ENCODE peak calls at places on chromosomes 13 and 19, in six cellular contexts. One of them, this sample, is unnamed.

GRCh38 chr13:111924676-111925075 is 142.3 kb upstream of the SOX1 start:
- DNase-seq in AG10803: no peak
- DNase-seq in caudate nucleus: no peak
- DNase-seq in stimulated activated effector memory CD8-positive, alpha-beta T cell treated with anti-CD3 and anti-CD28 coated beads, Interleukin-12 subunit alpha, Interleukin-12 subunit beta, amount 100 ng/mL, for 72 hours: no peak
- DNase-seq in neuronal stem cell: no peak
- DNase-seq in HAP-1: no peak
- DNase-seq in this sample: no peak

GRCh38 chr13:113397606-113398425 is 33.9 kb upstream of the GRTP1 start:
- DNase-seq in AG10803: no peak
- DNase-seq in caudate nucleus: no peak
- DNase-seq in stimulated activated effector memory CD8-positive, alpha-beta T cell treated with anti-CD3 and anti-CD28 coated beads, Interleukin-12 subunit alpha, Interleukin-12 subunit beta, amount 100 ng/mL, for 72 hours: no peak
- DNase-seq in neuronal stem cell: no peak
- DNase-seq in HAP-1: no peak
- DNase-seq in this sample: no peak

GRCh38 chr19:8224394-8225145 is 15.4 kb downstream of the CERS4 start:
- DNase-seq in AG10803: no peak
- DNase-seq in caudate nucleus: no peak
- DNase-seq in stimulated activated effector memory CD8-positive, alpha-beta T cell treated with anti-CD3 and anti-CD28 coated beads, Interleukin-12 subunit alpha, Interleukin-12 subunit beta, amount 100 ng/mL, for 72 hours: no peak
- DNase-seq in neuronal stem cell: no peak
- DNase-seq in HAP-1: no peak
- DNase-seq in this sample: no peak

GRCh38 chr13:26587251-26587650 is 29.8 kb downstream of the WASF3 start:
- DNase-seq in AG10803: no peak
- DNase-seq in caudate nucleus: no peak
- DNase-seq in stimulated activated effector memory CD8-positive, alpha-beta T cell treated with anti-CD3 and anti-CD28 coated beads, Interleukin-12 subunit alpha, Interleukin-12 subunit beta, amount 100 ng/mL, for 72 hours: no peak
- DNase-seq in neuronal stem cell: no peak
- DNase-seq in HAP-1: no peak
- DNase-seq in this sample: no peak

GRCh38 chr19:45027371-45027770 is 11.5 kb upstream of the CLASRP start:
- DNase-seq in AG10803: no peak
- DNase-seq in caudate nucleus: no peak
- DNase-seq in stimulated activated effector memory CD8-positive, alpha-beta T cell treated with anti-CD3 and anti-CD28 coated beads, Interleukin-12 subunit alpha, Interleukin-12 subunit beta, amount 100 ng/mL, for 72 hours: no peak
- DNase-seq in neuronal stem cell: no peak
- DNase-seq in HAP-1: no peak
- DNase-seq in this sample: no peak

GRCh38 chr13:37648604-37649003 is 50.0 kb upstream of the POSTN start:
- DNase-seq in AG10803: peak
- DNase-seq in caudate nucleus: no peak
- DNase-seq in stimulated activated effector memory CD8-positive, alpha-beta T cell treated with anti-CD3 and anti-CD28 coated beads, Interleukin-12 subunit alpha, Interleukin-12 subunit beta, amount 100 ng/mL, for 72 hours: no peak
- DNase-seq in neuronal stem cell: no peak
- DNase-seq in HAP-1: no peak
- DNase-seq in this sample: no peak

GRCh38 chr13:90047600-90047999 is 1299.9 kb upstream of the MIR17HG start:
- DNase-seq in AG10803: no peak
- DNase-seq in caudate nucleus: no peak
- DNase-seq in stimulated activated effector memory CD8-positive, alpha-beta T cell treated with anti-CD3 and anti-CD28 coated beads, Interleukin-12 subunit alpha, Interleukin-12 subunit beta, amount 100 ng/mL, for 72 hours: no peak
- DNase-seq in neuronal stem cell: no peak
- DNase-seq in HAP-1: no peak
- DNase-seq in this sample: no peak

GRCh38 chr19:51365211-51366049 is 758 bp downstream of the ETFB start:
- DNase-seq in AG10803: peak
- DNase-seq in caudate nucleus: no peak
- DNase-seq in stimulated activated effector memory CD8-positive, alpha-beta T cell treated with anti-CD3 and anti-CD28 coated beads, Interleukin-12 subunit alpha, Interleukin-12 subunit beta, amount 100 ng/mL, for 72 hours: no peak
- DNase-seq in neuronal stem cell: no peak
- DNase-seq in HAP-1: no peak
- DNase-seq in this sample: no peak

GRCh38 chr13:48165063-48165462 is 67.9 kb upstream of the ITM2B start:
- DNase-seq in AG10803: no peak
- DNase-seq in caudate nucleus: no peak
- DNase-seq in stimulated activated effector memory CD8-positive, alpha-beta T cell treated with anti-CD3 and anti-CD28 coated beads, Interleukin-12 subunit alpha, Interleukin-12 subunit beta, amount 100 ng/mL, for 72 hours: no peak
- DNase-seq in neuronal stem cell: no peak
- DNase-seq in HAP-1: no peak
- DNase-seq in this sample: peak

GRCh38 chr19:56751078-56751489 is 79.5 kb upstream of the ZNF835 start:
- DNase-seq in AG10803: no peak
- DNase-seq in caudate nucleus: peak
- DNase-seq in stimulated activated effector memory CD8-positive, alpha-beta T cell treated with anti-CD3 and anti-CD28 coated beads, Interleukin-12 subunit alpha, Interleukin-12 subunit beta, amount 100 ng/mL, for 72 hours: no peak
- DNase-seq in neuronal stem cell: peak
- DNase-seq in HAP-1: no peak
- DNase-seq in this sample: peak